ENCODE peak calls at places on chromosomes 4 and X, in four cellular contexts. J is sigmoid colon; G is effector memory CD4-positive, alpha-beta T cell; T is AG04450. X is an unnamed sample.

GRCh38 chr4:83546796-83547195 is 10.9 kb downstream of the GPAT3 start:
- DNase-seq in J (no peak), G (no peak), T (no peak), X (no peak)

GRCh38 chrX:37350034-37350365 is 836 bp downstream of the PRRG1 start:
- DNase-seq in G (no peak), T (no peak), J (no peak), X (no peak)

GRCh38 chrX:40333344-40333743 is 235.6 kb upstream of the BCOR start:
- DNase-seq in J (no peak), T (no peak), G (no peak), X (no peak)

GRCh38 chrX:68504237-68504636 is 5.4 kb downstream of the YIPF6 start:
- DNase-seq in G (peak), J (no peak), T (peak), X (no peak)

GRCh38 chr4:26958925-26959653 is 98.4 kb downstream of the STIM2 start:
- DNase-seq in G (no peak), T (no peak), J (no peak), X (no peak)

GRCh38 chrX:76159453-76159852 is 13.4 kb upstream of the PBDC1 start:
- DNase-seq in T (no peak), G (no peak), J (no peak), X (no peak)

GRCh38 chr4:1815096-1815996 is 22.3 kb downstream of the FGFR3 start:
- DNase-seq in J (no peak), G (no peak), T (no peak), X (no peak)

GRCh38 chr4:109072595-109072994 is 229.9 kb downstream of the COL25A1 start:
- DNase-seq in J (no peak), T (peak), G (no peak), X (no peak)

GRCh38 chr4:10157478-10158354 is 41.1 kb upstream of the WDR1 start:
- DNase-seq in G (no peak), T (peak), J (peak), X (peak)

GRCh38 chr4:73869130-73870055 is at the start of gene CXCL1:
- DNase-seq in G (no peak), J (peak), T (no peak), X (peak)

GRCh38 chr4:15457401-15458201 is 12.1 kb upstream of the CC2D2A start:
- DNase-seq in T (no peak), J (no peak), G (no peak), X (no peak)

GRCh38 chrX:70257599-70258288 is 2.3 kb downstream of the P2RY4 start:
- DNase-seq in J (no peak), T (no peak), G (no peak), X (no peak)

GRCh38 chrX:108001218-108001814 is 19.1 kb upstream of the TEX13B start:
- DNase-seq in J (no peak), G (no peak), T (peak), X (no peak)

GRCh38 chrX:74536142-74537010 is 78.0 kb downstream of the RLIM start:
- DNase-seq in T (peak), J (peak), G (peak), X (peak)

GRCh38 chrX:50971390-50971789 is 60.9 kb downstream of the BMP15 start:
- DNase-seq in J (no peak), G (no peak), T (no peak), X (no peak)

GRCh38 chr4:94221930-94222329 is 14.3 kb downstream of the SMARCAD1 start:
- DNase-seq in T (no peak), G (no peak), J (no peak), X (no peak)

GRCh38 chrX:22135171-22135711 is 103.1 kb downstream of the PHEX start:
- DNase-seq in G (no peak), T (peak), J (no peak), X (no peak)
- H3K4me3 ChIP-seq in G (no peak), T (no peak), J (no peak), X (no peak)

GRCh38 chr4:184756399-184756798 is 22.5 kb upstream of the CENPU start:
- DNase-seq in J (peak), G (no peak), T (no peak), X (peak)

GRCh38 chr4:184757810-184758209 is 23.9 kb upstream of the CENPU start:
- DNase-seq in T (no peak), J (no peak), G (no peak), X (no peak)

GRCh38 chr4:184751585-184751956 is 17.7 kb upstream of the CENPU start:
- DNase-seq in J (no peak), T (no peak), G (no peak), X (no peak)

GRCh38 chr4:184752496-184753275 is 18.8 kb upstream of the CENPU start:
- DNase-seq in G (no peak), T (no peak), J (no peak), X (no peak)

DNA sequence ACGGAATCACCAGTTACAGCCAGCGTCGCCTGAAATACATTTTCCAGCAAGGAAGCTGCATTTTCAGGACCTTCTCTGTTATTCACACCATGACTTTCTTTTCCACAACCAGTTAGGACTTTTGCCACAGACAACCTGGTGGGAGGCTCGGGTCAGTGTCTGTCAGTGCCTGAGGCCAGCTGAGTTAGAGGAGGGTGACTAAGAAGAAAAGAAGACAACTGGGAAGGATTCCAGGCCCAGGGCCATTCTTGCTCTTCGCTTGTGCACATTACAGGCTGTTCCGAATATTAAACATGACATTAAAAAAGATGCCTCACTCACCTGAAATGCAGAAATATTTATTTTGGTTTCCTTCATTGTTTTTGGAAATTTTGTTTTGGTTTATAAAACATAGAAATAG is 21.4 kb upstream of the CENPU start:
- DNase-seq in G (no peak), T (no peak), J (no peak), X (no peak)
- H3K27ac ChIP-seq in G (no peak), T (no peak), J (peak), X (peak)

DNA sequence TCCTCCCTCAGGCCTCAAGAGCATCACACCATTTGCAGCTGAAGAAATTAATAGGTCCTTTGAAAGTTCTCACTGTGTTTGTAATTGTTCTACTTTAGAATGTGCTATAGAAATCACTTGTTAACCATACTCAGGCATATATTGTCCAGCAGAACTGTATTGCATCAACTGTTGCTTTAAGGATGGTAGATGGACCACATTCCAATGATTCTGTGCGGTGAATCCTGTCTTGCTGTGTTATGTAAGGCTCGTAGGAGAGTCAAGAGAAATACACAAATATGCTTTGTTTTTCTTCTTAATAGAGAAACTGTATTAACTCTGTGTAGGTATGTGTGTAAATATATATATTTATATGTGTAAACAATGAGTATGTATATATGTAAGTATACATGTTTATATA is 6.3 kb upstream of the ADGRA3 start:
- DNase-seq in G (no peak), J (no peak), T (no peak), X (no peak)
- H3K4me3 ChIP-seq in G (no peak), J (no peak), T (no peak), X (no peak)

DNA sequence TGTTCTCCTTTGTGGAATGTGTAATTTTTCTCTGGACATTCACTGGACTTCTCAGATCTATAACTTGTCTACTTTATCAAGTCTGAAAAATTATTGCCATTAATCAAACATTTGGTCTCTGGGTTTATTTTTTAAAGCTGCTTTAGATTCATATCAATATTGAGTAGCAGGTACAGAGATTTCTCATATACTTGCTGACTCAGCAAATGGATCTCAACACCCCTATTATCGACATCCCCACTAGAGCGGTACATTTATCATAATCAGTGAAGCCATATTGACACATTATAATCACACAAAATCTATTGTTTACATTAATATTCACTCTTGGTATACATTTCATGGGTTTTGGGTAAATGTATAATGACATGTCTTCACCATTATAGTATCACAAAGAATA is 268.7 kb downstream of the SPOCK3 start:
- DNase-seq in T (no peak), G (no peak), J (no peak), X (no peak)
- H3K27ac ChIP-seq in T (no peak), G (no peak), J (no peak), X (no peak)

DNA sequence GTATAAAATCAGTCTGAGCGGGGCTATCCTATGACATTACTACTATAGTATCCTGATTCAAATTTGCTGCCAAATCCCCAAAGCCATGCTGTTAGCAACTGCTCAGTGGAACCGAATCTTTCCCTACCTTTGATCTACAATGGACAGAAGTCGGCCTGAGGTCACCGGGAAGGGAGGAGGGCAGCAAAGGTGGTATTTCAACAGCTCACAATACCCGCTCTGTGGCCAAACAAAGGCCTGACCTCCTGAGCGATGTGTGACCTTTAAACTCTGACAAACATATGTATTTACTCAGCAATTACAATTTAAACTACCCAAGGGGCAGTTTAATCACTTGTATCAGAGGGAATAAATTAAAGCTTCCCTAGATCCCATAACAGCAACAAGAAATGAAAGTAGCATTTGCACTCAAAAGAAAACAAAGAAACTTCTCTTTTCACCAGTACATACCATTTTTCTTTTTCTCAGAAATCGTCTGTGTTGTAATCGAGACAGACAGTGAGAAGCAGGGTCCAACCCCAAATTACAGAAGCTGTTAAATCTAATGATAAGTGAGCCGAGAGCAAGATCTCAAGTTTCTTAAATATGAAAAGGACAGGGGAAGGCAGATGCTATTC is 11.6 kb upstream of the TMEM128 start:
- DNase-seq in J (no peak), G (no peak), T (no peak), X (no peak)
- H3K4me3 ChIP-seq in J (no peak), G (no peak), T (no peak), X (no peak)

GRCh38 chr4:39367166-39367565 is 1.0 kb upstream of the RFC1 start:
- DNase-seq in G (no peak), T (no peak), J (no peak), X (no peak)

GRCh38 chr4:39363773-39364393 is 2.3 kb downstream of the RFC1 start:
- DNase-seq in G (no peak), J (no peak), T (no peak), X (no peak)

GRCh38 chr4:39365931-39366771 is at the start of gene RFC1:
- DNase-seq in G (peak), J (peak), T (peak), X (peak)

GRCh38 chr4:39365360-39365759 is 802 bp downstream of the RFC1 start:
- DNase-seq in J (no peak), G (no peak), T (no peak), X (no peak)

DNA sequence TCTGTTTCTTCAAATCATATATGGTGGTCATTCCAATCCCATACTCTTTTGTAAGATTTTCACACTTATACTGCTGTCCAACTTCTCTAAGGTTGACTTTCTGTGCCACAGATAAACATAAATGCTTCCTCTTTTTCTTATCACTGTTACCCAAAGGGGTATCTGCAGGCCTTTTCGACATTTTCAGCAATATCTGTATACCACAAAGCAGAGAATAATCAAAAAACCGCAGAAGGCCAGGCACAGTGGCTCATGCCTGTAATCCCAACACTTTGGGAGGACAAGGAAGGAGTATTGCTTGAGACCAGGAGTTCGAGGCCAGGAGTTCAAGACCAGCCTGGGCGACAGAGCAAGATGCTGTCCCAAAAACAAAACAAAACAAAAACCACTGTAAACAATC is 3.1 kb upstream of the RFC1 start:
- DNase-seq in T (no peak), J (no peak), G (no peak), X (no peak)
- H3K27ac ChIP-seq in T (no peak), J (no peak), G (no peak), X (no peak)

DNA sequence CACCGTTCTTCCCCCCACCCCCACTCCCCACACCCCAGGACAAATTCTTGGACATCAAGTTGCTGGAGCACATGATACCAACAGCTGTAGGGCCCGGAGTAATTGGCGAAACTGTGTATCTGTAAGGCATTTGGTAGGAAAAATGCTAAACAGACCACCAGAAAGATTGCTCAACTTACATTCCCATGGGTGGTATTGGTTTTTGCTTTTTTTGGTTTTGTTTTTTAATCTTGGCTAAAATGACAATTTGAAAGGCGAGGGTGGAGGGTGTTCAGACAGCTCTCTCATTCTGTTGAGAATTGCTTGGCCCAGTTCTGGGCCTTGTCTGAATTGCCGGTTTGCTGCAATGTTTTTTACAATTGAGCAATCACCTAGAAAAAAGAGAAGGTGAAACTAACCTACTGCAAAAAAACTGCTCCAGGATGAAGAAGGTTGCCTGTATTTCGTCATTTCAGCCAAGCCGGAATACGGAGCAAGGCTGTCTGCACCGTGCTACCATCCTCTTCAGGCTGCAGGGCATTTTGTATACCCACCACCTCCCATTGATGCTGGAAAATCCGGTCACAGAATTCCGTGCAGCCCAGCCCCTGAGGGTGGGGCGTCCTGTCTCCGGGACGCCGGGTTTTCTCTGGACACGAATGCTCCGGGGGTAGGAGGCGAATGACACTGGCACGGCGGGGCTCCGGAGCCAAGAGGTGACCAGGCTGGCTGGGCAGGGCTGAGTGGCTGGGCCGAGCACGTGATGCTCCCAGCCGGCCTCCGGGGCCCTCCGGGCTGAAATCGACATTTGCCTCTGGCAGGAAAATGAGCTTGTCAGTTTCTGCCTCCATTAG is at the start of gene CLCN4:
- DNase-seq in G (no peak), J (peak), T (no peak), X (peak)
- H3K4me3 ChIP-seq in G (no peak), J (no peak), T (peak), X (peak)

GRCh38 chr4:107838138-107838618 is 13.4 kb downstream of the SGMS2 start:
- DNase-seq in J (no peak), T (no peak), G (no peak), X (no peak)
- H3K27ac ChIP-seq in J (peak), T (no peak), G (no peak), X (no peak)

DNA sequence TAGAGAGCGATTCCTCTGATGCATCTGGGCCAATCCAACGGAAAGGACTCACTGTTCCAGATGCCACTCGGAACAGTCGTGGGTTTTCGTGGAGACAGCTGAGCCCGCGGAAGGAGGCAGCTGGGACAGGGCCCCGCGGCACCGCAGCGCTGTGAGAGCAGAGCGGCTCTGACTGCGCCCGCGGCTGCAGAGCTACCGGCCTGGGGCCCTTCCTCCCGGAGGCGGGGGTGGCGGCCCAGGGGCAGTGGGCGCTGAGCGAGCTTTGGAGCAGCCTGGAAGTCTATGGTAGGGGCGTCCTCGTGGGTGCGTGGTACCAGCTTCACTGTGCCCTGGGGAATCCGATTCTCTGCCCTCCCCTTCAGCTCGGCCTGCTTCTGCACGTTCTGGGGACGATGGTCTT is 24.9 kb downstream of the CLDN34 start:
- DNase-seq in J (no peak), G (no peak), T (no peak), X (no peak)
- H3K4me3 ChIP-seq in J (no peak), G (no peak), T (no peak), X (no peak)

DNA sequence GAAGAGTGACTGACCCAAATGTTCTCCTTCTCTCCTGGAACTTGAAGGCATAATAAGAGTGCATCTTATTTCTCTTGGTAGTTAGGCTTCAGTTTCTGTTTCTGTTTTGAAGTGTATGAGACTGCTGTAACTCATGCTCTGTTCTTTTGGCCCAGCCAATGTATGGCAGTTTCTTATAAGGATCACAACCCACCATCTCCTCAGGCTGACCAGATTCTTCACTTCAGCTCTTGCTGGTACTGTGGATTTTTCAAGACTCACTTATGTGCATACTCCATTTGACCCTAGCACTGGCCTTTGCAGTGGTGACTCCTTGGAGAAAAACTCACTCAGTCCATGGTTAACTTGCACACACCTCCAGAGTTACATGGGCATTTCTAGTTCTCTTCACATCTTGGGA is 9.6 kb upstream of the YTHDC1 start:
- DNase-seq in G (no peak), J (no peak), T (no peak), X (no peak)
- H3K27ac ChIP-seq in G (no peak), J (no peak), T (no peak), X (no peak)